ENCODE peak calls at places on chromosome 1, in ten cellular contexts. A, W, O, E, M, R, X, Y, U and H are unnamed samples.

GRCh38 chr1:210074904-210075303 is 136.9 kb downstream of the SYT14 start:
- DNase-seq in Y (no peak), W (no peak), R (no peak), E (no peak), O (no peak), X (no peak), U (no peak), M (no peak), A (no peak), H (no peak)

GRCh38 chr1:186014370-186015030 is 280.3 kb downstream of the HMCN1 start:
- DNase-seq in E (peak; percentile 72), Y (no peak), X (no peak), W (no peak), U (no peak), R (peak; percentile 59), A (no peak), M (no peak), O (no peak), H (no peak)

GRCh38 chr1:165637427-165637826 is 6.4 kb downstream of the MGST3 start:
- DNase-seq in M (no peak), Y (no peak), U (no peak), O (no peak), W (no peak), A (no peak), E (peak; percentile 62), X (no peak), R (peak; percentile 80), H (no peak)

GRCh38 chr1:55669308-55669707 is 454.1 kb upstream of the USP24 start:
- DNase-seq in M (no peak), A (no peak), X (no peak), W (no peak), U (no peak), O (no peak), Y (no peak), E (peak; percentile 68), R (peak; percentile 72), H (no peak)

GRCh38 chr1:28159243-28159642 is 17.2 kb downstream of the PTAFR start:
- DNase-seq in X (no peak), Y (no peak), U (no peak), M (no peak), O (no peak), E (no peak), R (no peak), A (no peak), W (no peak), H (no peak)

GRCh38 chr1:218570456-218570855 is 225.3 kb downstream of the TGFB2 start:
- DNase-seq in E (no peak), W (no peak), U (no peak), M (no peak), O (no peak), X (no peak), A (no peak), R (no peak), Y (no peak), H (no peak)

GRCh38 chr1:193471981-193472380 is 285.6 kb upstream of the B3GALT2 start:
- DNase-seq in O (no peak), R (peak; percentile 32), M (no peak), A (no peak), U (no peak), X (no peak), W (no peak), Y (no peak), E (no peak), H (no peak)

GRCh38 chr1:68128820-68129219 is 78.4 kb upstream of the DIRAS3 start:
- DNase-seq in W (no peak), E (no peak), A (no peak), R (no peak), X (no peak), U (no peak), O (no peak), M (no peak), Y (no peak), H (no peak)

GRCh38 chr1:200108659-200109058 is 81.1 kb downstream of the NR5A2 start:
- DNase-seq in Y (no peak), U (no peak), X (no peak), A (no peak), R (no peak), O (no peak), M (no peak), E (no peak), W (no peak), H (no peak)

DNA sequence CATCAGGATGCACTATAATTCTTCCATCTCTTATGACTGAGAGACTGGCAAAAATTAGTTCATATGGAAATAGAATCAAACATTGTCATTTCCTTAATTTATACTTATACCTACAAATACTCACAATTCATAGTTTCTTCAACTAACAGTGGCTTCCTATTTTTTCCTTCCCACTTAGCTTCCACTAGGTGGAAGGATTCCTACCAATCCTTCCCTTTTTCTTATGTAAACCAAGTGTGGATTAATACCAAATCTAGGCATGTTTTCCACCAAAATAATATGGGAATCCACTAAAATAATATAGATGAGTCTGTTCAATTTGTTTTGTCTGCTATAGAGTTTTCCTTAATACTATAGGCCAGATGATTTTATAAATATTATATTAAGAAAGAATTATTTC is 1537.1 kb downstream of the PLA2G4A start:
- DNase-seq in Y (no peak), M (no peak), R (peak; percentile 5), O (no peak), A (no peak), X (no peak), W (no peak), U (no peak), E (no peak), H (no peak)
- TF ChIP-seq CTCF in Y (no peak), M (no peak), R (peak; percentile 12), O (no peak), A (no peak), X (no peak), W (no peak), U (no peak), E (no peak), H (no peak)

DNA sequence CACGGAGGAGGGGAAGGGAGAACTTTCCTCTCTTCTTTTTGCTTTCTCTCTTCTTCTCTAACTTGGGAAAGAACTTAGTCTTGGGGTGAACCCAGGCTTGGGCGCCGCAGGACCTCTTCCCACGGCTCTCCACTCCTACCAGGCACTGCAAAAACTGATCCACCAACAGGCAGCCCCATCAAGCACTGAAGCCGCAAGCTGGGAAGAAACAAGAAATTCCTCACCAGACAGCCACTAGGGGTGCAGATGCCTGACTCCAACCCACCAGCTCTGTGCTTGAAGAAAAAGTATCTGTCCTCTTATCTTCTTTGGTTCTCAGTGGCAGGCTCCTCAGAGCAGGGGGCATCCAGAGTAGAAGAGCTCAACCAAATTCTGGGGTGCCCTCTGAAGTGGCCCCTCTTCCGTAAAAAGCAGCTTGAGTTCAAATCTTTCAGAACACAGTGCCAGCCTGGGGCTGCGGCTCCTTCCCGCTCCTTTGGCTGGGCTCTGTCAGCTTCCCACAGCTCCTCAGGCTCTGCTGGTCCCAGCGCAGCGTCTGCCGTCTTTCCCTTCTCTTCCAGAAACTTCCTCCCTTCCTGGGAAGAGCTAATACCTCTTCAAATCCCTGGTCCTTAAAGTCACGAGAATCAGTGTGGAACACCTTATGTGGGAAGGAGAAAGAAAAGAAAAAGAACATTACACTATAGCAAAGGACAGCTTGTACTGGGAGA is 2.4 kb downstream of the SLC41A1 start:
- DNase-seq in U (no peak), E (peak; percentile 32), R (no peak), X (no peak), O (no peak), W (no peak), A (no peak), M (peak; percentile 26), Y (no peak), H (no peak)
- TF ChIP-seq CTCF in U (peak; percentile 28), E (peak; percentile 9), R (peak; percentile 22), X (peak; percentile 7), O (no peak), W (peak; percentile 17), A (no peak), M (no peak), Y (no peak), H (no peak)

GRCh38 chr1:202692959-202693555 is 17.2 kb downstream of the SYT2 start:
- DNase-seq in A (peak; percentile 60), E (peak; percentile 90), O (no peak), U (no peak), M (peak; percentile 90), Y (peak; percentile 96), W (no peak), R (peak; percentile 71), X (no peak), H (peak; percentile 33)
- TF ChIP-seq CTCF in A (peak; percentile 33), E (peak; percentile 11), O (no peak), U (no peak), M (no peak), Y (no peak), W (peak; percentile 19), R (peak; percentile 9), X (peak; percentile 32), H (no peak)

GRCh38 chr1:34784751-34785221 is 3.8 kb downstream of the GJB3 start:
- DNase-seq in X (no peak), O (no peak), U (no peak), M (no peak), Y (no peak), W (no peak), E (no peak), A (no peak), R (no peak), H (no peak)

GRCh38 chr1:34785231-34785874 is 4.3 kb downstream of the GJB3 start:
- DNase-seq in Y (no peak), U (no peak), O (no peak), M (no peak), W (no peak), X (no peak), R (no peak), A (no peak), E (no peak), H (no peak)

GRCh38 chr1:34785875-34786470 is 5.0 kb downstream of the GJB3 start:
- DNase-seq in X (no peak), A (no peak), Y (no peak), E (no peak), O (no peak), U (no peak), M (no peak), W (no peak), R (no peak), H (no peak)

GRCh38 chr1:34786521-34787325 is 5.7 kb downstream of the GJB3 start:
- DNase-seq in W (no peak), Y (peak; percentile 71), A (peak; percentile 77), R (peak; percentile 67), O (no peak), X (no peak), U (peak; percentile 53), M (peak; percentile 79), E (peak; percentile 85), H (no peak)

DNA sequence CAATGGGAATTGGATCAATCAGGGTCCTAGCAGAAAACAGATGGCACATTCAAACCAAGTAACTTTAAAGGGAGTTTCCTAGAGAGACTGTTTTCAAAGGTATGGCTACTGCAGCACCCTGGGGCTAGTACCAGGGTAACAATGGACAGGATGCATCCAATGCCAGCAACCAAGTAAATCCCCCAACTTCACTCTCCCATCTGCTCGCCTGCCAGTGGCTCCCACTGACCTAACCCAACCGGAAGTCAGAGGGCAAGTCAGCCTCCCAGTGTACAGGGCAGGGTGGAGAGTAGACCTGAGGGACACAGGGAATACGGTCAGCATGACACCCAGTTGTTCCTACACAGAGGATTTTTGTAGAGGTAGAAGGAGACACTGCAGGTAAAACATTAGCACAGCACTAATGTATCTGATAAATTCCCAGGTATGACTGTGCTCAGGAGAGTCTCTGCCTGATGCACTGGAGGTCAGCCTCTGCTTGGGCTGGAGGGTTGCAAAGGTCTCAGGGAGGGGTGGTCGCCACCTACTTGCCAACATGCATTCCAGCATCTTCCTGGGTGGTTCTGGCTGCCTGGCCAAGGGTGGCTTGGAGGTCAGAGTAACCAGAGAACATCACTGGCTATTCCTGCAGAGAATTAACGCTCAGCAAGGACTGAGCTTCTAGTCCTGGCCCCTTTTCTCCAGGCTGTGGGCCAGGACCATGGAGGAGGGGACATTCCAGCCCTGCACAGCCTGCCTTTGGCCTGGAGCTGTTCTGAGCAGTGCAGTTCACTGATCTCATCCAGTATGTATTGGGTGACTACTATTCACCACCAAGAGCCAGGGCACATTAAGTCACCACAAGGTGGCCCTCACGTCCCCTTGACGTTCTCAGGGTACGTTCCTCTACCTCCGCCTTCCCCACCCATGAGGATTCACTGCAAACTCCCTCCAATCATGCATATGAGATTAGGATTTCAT is 5.1 kb upstream of the GJA4 start:
- DNase-seq in Y (no peak), O (no peak), A (no peak), M (peak; percentile 48), R (peak; percentile 39), U (no peak), E (peak; percentile 43), W (no peak), X (no peak), H (no peak)
- TF ChIP-seq CTCF in Y (no peak), O (no peak), A (no peak), M (peak; percentile 30), R (peak; percentile 33), U (no peak), E (no peak), W (no peak), X (no peak), H (no peak)